ENCODE peak calls at places on chromosomes 3 and 15, in five cellular contexts. E, F, W, V and B are unnamed samples.
A peak's percentile ranks its signal among the peaks of the same experiment; 100 is the strongest.

GRCh38 chr3:2098398-2099027 is at the start of gene CNTN4:
- DNase-seq in E (peak; percentile 92), F (peak; percentile 71), W (no peak), V (peak; percentile 97), B (no peak)

GRCh38 chr3:47376393-47376792 is 4.4 kb upstream of the PTPN23 start:
- DNase-seq in E (no peak), F (no peak), W (no peak), V (no peak), B (no peak)

GRCh38 chr15:64398575-64398974 is 10.9 kb downstream of the TRIP4 start:
- DNase-seq in E (no peak), F (no peak), W (no peak), V (no peak), B (no peak)

GRCh38 chr3:69925506-69925905 is 74.0 kb upstream of the SAMMSON start:
- DNase-seq in E (no peak), F (no peak), W (no peak), V (no peak), B (peak; percentile 20)

GRCh38 chr3:184085389-184085852 is 11.4 kb upstream of the HTR3E start:
- DNase-seq in E (no peak), F (no peak), W (no peak), V (no peak), B (no peak)

GRCh38 chr3:141462176-141462859 is 24.5 kb upstream of the RASA2 start:
- DNase-seq in E (no peak), F (no peak), W (no peak), V (no peak), B (no peak)

GRCh38 chr15:77138167-77138522 is 67.2 kb upstream of the TSPAN3 start:
- DNase-seq in E (no peak), F (no peak), W (no peak), V (no peak), B (no peak)

GRCh38 chr3:47912006-47912504 is 104.2 kb downstream of the MAP4 start:
- DNase-seq in E (no peak), F (no peak), W (no peak), V (no peak), B (no peak)

GRCh38 chr15:88208305-88208704 is 48.2 kb downstream of the NTRK3 start:
- DNase-seq in E (no peak), F (no peak), W (no peak), V (no peak), B (no peak)

GRCh38 chr3:71753716-71754609 is at the start of gene GPR27:
- DNase-seq in E (no peak), F (no peak), W (no peak), V (peak; percentile 78), B (no peak)

DNA sequence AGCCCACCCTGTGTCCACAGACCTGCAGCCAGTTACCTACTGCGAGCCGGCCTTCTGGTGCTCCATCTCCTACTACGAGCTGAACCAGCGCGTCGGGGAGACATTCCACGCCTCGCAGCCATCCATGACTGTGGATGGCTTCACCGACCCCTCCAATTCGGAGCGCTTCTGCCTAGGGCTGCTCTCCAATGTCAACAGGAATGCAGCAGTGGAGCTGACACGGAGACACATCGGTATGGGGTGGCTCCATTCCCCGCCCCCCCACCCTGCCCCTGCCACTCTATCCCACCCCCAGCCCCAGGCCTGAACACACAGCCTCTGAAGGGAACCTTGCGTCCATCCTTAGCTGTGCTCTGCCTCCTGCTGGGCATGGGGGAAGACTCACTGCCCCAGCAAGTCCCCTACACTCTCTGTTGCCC is 73.2 kb downstream of the AAGAB start:
- DNase-seq in E (no peak), F (peak; percentile 15), W (no peak), V (no peak), B (no peak)
- TF ChIP-seq CTCF in E (no peak), F (no peak), W (no peak), V (no peak), B (no peak)

DNA sequence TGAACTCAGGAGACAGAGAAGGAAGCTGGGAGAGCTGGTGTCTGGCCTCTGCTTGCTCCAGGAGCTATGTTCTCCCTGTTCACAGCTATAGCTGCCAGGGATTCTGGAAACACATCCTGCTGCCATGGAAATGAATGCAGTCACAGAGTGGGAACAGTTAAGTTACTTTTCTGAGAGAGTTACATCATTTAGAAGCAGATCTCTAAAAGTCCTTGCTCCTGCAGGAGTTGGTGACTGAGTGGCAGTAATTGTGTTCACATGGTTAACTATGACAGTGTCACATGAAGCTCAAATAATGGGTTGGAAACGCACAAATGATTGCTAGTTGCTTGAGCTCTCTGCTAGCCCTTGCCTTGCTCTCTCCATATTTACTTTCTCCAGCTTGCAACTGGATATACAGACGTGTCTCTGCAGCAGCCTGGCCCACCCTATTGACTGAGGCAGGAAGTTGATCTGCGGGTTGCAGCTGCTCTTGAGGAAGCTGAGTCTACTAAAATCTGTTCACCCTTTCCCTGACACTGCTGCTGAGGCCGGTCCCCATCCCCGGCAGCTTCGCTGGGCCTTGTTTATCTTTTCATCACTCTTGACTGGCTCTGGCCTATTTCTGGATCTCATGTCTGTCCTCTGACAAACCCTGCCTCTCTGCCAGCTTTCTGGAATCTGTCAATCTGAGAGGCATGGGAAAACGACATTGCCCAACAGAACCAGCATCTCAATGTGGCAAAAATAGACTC is 16.7 kb upstream of the ISLR start:
- DNase-seq in E (no peak), F (peak; percentile 57), W (no peak), V (no peak), B (no peak)
- TF ChIP-seq CTCF in E (no peak), F (no peak), W (no peak), V (no peak), B (no peak)

GRCh38 chr3:78161736-78162135 is 1121.8 kb downstream of the ROBO2 start:
- DNase-seq in E (no peak), F (no peak), W (no peak), V (no peak), B (no peak)

GRCh38 chr3:78163379-78163778 is 1123.5 kb downstream of the ROBO2 start:
- DNase-seq in E (no peak), F (no peak), W (no peak), V (peak; percentile 65), B (no peak)

GRCh38 chr3:78165876-78166275 is 1126.0 kb downstream of the ROBO2 start:
- DNase-seq in E (no peak), F (no peak), W (no peak), V (no peak), B (no peak)
- TF ChIP-seq CTCF in E (peak; percentile 57), F (no peak), W (no peak), V (peak; percentile 29), B (peak; percentile 36)

GRCh38 chr3:188567478-188568195 is 413.7 kb downstream of the LPP start:
- DNase-seq in E (no peak), F (no peak), W (no peak), V (no peak), B (no peak)

GRCh38 chr3:188573286-188573928 is 419.4 kb downstream of the LPP start:
- DNase-seq in E (no peak), F (no peak), W (no peak), V (peak; percentile 12), B (no peak)

GRCh38 chr3:188573929-188574317 is 420.0 kb downstream of the LPP start:
- DNase-seq in E (no peak), F (no peak), W (no peak), V (peak; percentile 33), B (no peak)

GRCh38 chr3:188571531-188572115 is 417.7 kb downstream of the LPP start:
- DNase-seq in E (no peak), F (no peak), W (no peak), V (no peak), B (no peak)

DNA sequence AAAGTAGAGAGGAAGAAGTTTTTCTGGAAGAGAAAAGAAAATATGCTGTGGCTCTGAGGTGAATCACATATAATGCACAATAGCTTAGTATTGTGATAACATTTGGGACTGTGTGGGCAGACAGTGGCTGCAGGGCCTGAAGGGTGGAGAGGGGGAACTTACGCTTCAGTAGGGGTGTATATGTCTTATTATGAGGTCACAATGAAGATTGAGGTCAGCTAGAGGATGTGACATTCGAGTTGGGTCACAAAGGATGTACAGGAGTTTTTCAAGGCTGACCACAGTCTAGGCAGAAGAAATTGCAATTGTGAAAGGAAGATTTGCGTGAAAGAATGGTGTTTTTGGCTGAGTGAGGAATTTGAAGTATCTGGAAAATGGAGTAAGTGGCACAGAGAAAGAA is 414.8 kb downstream of the LPP start:
- DNase-seq in E (no peak), F (no peak), W (no peak), V (no peak), B (no peak)
- TF ChIP-seq CTCF in E (no peak), F (no peak), W (no peak), V (no peak), B (no peak)

GRCh38 chr3:50627407-50628051 is 10.6 kb downstream of the MAPKAPK3 start:
- DNase-seq in E (no peak), F (no peak), W (peak; percentile 58), V (peak; percentile 74), B (no peak)
- TF ChIP-seq CTCF in E (peak; percentile 35), F (no peak), W (no peak), V (peak; percentile 59), B (peak; percentile 42)